ENCODE peak calls at places on chromosome 12, in five cellular contexts. L is cardiac muscle cell, E is dorsolateral prefrontal cortex, K is adrenal gland, B is fibroblast of lung. S is an unnamed sample.
A peak's percentile ranks its signal among the peaks of the same experiment; 100 is the strongest.

GRCh38 chr12:63893170-63893569 is 48.7 kb downstream of the SRGAP1 start:
- DNase-seq in E (no peak), L (no peak), B (no peak), K (no peak), S (no peak)

GRCh38 chr12:115096673-115097349 is 412.8 kb upstream of the TBX3 start:
- DNase-seq in K (peak; percentile 85), E (no peak), B (peak; percentile 36), L (peak; percentile 34), S (no peak)

GRCh38 chr12:100566887-100567637 is 6.4 kb upstream of the GAS2L3 start:
- DNase-seq in E (no peak), K (peak; percentile 47), L (peak; percentile 23), B (peak; percentile 8), S (no peak)

GRCh38 chr12:126781593-126781992 is 1485.4 kb upstream of the TMEM132C start:
- DNase-seq in E (no peak), K (no peak), B (no peak), L (no peak), S (no peak)

GRCh38 chr12:47700263-47700662 is 5.6 kb downstream of the RPAP3 start:
- DNase-seq in B (no peak), E (no peak), L (no peak), K (no peak), S (no peak)

GRCh38 chr12:3320881-3321509 is 170.0 kb upstream of the PRMT8 start:
- DNase-seq in E (no peak), K (no peak), B (no peak), L (no peak), S (no peak)

GRCh38 chr12:42284876-42285275 is 41.0 kb downstream of the ZCRB1 start:
- DNase-seq in K (no peak), E (no peak), B (peak; percentile 54), L (peak; percentile 50), S (no peak)

GRCh38 chr12:91506461-91506860 is 323.8 kb upstream of the DCN start:
- DNase-seq in B (no peak), L (no peak), E (no peak), K (no peak), S (no peak)

GRCh38 chr12:5264006-5264405 is 167.9 kb upstream of the NTF3 start:
- DNase-seq in L (no peak), E (no peak), K (no peak), B (no peak), S (no peak)

GRCh38 chr12:119179335-119180021 is 747 bp downstream of the HSPB8 start:
- DNase-seq in E (no peak), L (peak; percentile 44), K (peak; percentile 57), B (peak; percentile 49), S (no peak)

GRCh38 chr12:11693626-11694025 is 44.2 kb downstream of the ETV6 start:
- DNase-seq in B (no peak), L (no peak), E (no peak), K (no peak), S (no peak)

GRCh38 chr12:46547421-46548340 is 175.1 kb upstream of the SLC38A2 start:
- DNase-seq in K (no peak), L (no peak), B (no peak), E (no peak), S (no peak)

GRCh38 chr12:100987552-100988277 is 193.1 kb downstream of the ANO4 start:
- DNase-seq in L (peak; percentile 54), E (peak; percentile 30), B (peak; percentile 22), K (peak; percentile 47), S (no peak)

GRCh38 chr12:3559601-3560294 is 68.7 kb downstream of the PRMT8 start:
- DNase-seq in E (no peak), L (no peak), K (no peak), B (no peak), S (no peak)

GRCh38 chr12:109951751-109952150 is 44.4 kb downstream of the GIT2 start:
- DNase-seq in E (no peak), B (peak; percentile 73), L (peak; percentile 76), K (peak; percentile 54), S (peak; percentile 33)

GRCh38 chr12:47189753-47190152 is 110.0 kb upstream of the AMIGO2 start:
- DNase-seq in K (no peak), B (no peak), L (peak; percentile 38), E (no peak), S (no peak)

GRCh38 chr12:47017901-47018479 is 61.4 kb upstream of the PCED1B start:
- DNase-seq in B (no peak), K (no peak), L (no peak), E (no peak), S (no peak)

GRCh38 chr12:62537544-62537943 is 70.9 kb downstream of the MON2 start:
- DNase-seq in K (peak; percentile 22), L (peak; percentile 96), B (peak; percentile 85), E (no peak), S (peak; percentile 86)

GRCh38 chr12:6767592-6768384 is 1.6 kb downstream of the PTMS start:
- DNase-seq in B (no peak), E (peak; percentile 52), K (no peak), L (peak; percentile 27), S (no peak)

GRCh38 chr12:111312708-111313107 is 56.2 kb downstream of the PHETA1 start:
- DNase-seq in K (no peak), E (no peak), B (no peak), L (no peak), S (no peak)

GRCh38 chr12:98814254-98814653 is 169.2 kb downstream of the APAF1 start:
- DNase-seq in E (no peak), K (no peak), L (no peak), B (no peak), S (no peak)

GRCh38 chr12:92155733-92156132 is 10.1 kb upstream of the BTG1 start:
- DNase-seq in E (no peak), B (no peak), L (no peak), K (no peak), S (no peak)

GRCh38 chr12:56571131-56571530 is 49.5 kb downstream of the RBMS2 start:
- DNase-seq in K (no peak), E (no peak), L (peak; percentile 36), B (no peak), S (no peak)

DNA sequence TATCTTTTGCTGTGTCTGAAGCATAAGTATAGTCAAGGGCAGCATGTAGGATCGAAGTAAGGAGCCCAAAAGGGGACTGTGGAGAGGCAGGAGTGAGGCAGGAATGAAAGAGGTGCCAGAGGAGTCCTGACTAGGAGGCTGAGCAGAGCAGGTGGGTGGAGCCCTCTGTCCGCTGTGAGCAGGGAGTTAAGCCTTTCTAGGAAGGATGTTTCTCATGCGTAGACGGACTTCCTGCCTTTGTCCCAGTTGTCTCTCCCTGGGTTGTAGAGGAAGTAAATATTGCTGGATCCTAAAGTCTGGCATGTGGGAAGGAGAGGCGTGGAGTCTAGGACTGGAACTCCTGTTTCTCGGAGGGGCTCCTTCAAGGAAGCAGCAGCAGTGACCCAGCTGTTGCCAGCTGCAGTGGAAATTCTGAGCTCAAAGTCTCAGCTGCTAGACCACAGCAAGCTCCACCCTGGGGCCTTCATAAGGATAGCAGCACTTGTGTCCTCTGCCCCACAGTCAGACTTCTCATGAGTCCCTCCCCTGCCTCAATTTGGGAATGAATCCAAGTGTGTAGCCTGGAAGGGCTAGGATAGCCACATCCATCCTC is 44.0 kb downstream of the RBMS2 start:
- DNase-seq in K (peak; percentile 52), L (peak; percentile 92), E (no peak), B (peak; percentile 99), S (peak; percentile 5)
- TF ChIP-seq CTCF in K (peak; percentile 8), L (no peak), E (no peak), B (no peak), S (no peak)

DNA sequence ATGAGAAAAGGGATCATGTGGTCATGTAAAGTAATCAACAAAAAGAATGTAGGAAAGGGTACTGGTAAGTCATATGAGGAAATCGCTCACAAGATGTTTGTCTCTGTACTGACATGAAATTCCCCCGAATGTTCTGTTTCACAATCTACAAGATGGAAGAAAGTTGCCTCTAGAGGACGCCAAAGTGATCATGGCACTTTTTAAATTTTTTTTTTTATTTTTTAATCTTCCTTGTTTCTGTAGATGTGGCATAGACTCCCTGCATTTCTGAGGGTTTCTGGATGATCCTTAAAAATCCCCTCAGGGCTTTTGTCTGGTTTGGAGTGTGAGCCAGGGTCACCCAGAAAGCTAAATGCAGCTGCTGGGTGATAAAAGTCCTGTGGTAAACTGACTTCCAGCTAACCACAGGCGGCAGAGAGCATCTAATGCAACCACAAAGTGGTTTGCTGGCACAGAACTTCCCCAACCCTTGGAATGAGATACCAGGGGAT is 393.6 kb downstream of the CCDC91 start:
- DNase-seq in E (no peak), B (peak; percentile 19), K (no peak), L (peak; percentile 76), S (peak; percentile 77)
- H3K4me3 ChIP-seq in E (no peak overlapping the region), B (no peak overlapping the region), K (no peak overlapping the region), L (no peak overlapping the region), S (no peak overlapping the region)

GRCh38 chr12:125289965-125290364 is 224.7 kb downstream of the AACS start:
- DNase-seq in B (no peak), E (no peak), K (no peak), L (no peak), S (no peak)

GRCh38 chr12:125295550-125295949 is 230.3 kb downstream of the AACS start:
- DNase-seq in L (no peak), B (no peak), E (no peak), K (no peak), S (no peak)

GRCh38 chr12:125288931-125289928 is 224.0 kb downstream of the AACS start:
- DNase-seq in E (no peak), L (no peak), K (no peak), B (no peak), S (no peak)

GRCh38 chr12:125296701-125297100 is 231.5 kb downstream of the AACS start:
- DNase-seq in B (no peak), E (no peak), K (no peak), L (no peak), S (no peak)

GRCh38 chr12:125292700-125293099 is 227.5 kb downstream of the AACS start:
- DNase-seq in K (no peak), B (no peak), L (no peak), E (no peak), S (no peak)
- TF ChIP-seq CTCF in K (no peak), B (no peak), L (no peak), E (no peak), S (no peak)

DNA sequence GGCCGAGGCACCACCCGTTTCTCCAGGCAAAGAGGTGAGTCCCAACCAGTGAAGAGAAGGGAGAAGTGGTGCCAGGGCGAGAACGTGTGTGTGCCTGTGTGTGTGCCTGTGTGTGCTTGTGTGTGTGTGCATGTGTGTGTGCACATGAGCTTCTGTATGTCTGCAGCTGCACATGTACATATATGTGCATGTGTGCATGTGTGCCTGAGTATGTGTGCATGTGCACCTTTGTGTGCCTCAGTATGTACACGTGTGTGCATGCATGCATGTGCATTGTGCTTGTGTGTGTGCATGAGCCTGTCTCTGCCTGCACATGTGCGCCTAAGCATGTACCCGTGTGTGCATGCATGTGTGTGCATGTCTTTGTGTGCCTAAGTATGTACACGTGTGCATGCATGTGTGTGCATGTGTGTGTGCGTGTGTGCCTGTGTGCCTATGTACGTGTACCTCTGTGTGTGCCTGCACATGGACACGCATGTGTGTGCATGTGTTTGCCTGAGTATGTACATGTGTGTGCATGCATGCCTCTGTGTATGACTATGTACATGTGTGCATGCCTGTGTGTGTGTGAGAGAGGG is 5.9 kb upstream of the GALNT9 start:
- DNase-seq in E (no peak), L (no peak), B (no peak), K (no peak), S (no peak)
- H3K4me3 ChIP-seq in E (no peak overlapping the region), L (no peak overlapping the region), B (no peak overlapping the region), K (no peak overlapping the region), S (no peak overlapping the region)